ENCODE peak calls at places on chromosome 19, in ten cellular contexts. S is activated naive CD4-positive, alpha-beta T cell treated with anti-CD3 and anti-CD28 coated beads, Interleukin-2, amount 10 ng/mL, durations not matched to agents 7 days and 5 days; D is stimulated activated CD4-positive, alpha-beta T cell treated with anti-CD3 and anti-CD28 coated beads, TNF-alpha, amount 100 ng/mL, for 1 hour; F is astrocyte of the hippocampus; U is fibroblast of lung; E is DMS53; C is kidney glomerular epithelial cell; H is Right ventricle myocardium superior; P is neural crest cell; I is activated naive CD8-positive, alpha-beta T cell treated with anti-CD3 and anti-CD28 coated beads, Interleukin-2, amount 50 U/mL, for 24 hours. B is an unnamed sample.

GRCh38 chr19:660793-661426 is 2.1 kb downstream of the RNF126 start:
- DNase-seq in C (peak), P (no peak), U (no peak), D (no peak), H (no peak), E (no peak), F (no peak), S (no peak), I (no peak), B (no peak)

GRCh38 chr19:58559275-58560006 is 1.0 kb upstream of the UBE2M start:
- DNase-seq in H (peak), P (peak), U (peak), C (no peak), I (peak), E (no peak), S (peak), D (no peak), F (peak), B (peak)

GRCh38 chr19:3536429-3537100 is 2.4 kb upstream of the TEKTIP1 start:
- DNase-seq in U (no peak), E (no peak), C (no peak), D (no peak), F (no peak), H (peak), I (no peak), P (no peak), S (no peak), B (no peak)

GRCh38 chr19:34499155-34499834 is 17.7 kb downstream of the WTIP start:
- DNase-seq in D (no peak), I (no peak), P (no peak), E (no peak), C (no peak), H (no peak), F (no peak), U (no peak), S (no peak), B (no peak)

GRCh38 chr19:15812059-15812722 is 3.3 kb downstream of the OR10H1 start:
- DNase-seq in C (no peak), S (peak), F (no peak), D (peak), U (no peak), E (no peak), P (no peak), I (peak), H (no peak), B (no peak)

GRCh38 chr19:49793561-49793840 is 19.6 kb downstream of the FUZ start:
- DNase-seq in H (no peak), D (no peak), P (no peak), I (peak), F (peak), U (no peak), C (peak), S (no peak), E (peak), B (peak)

GRCh38 chr19:19444694-19445155 is 39.2 kb downstream of the GATAD2A start:
- DNase-seq in I (no peak), D (no peak), H (no peak), P (no peak), U (no peak), S (peak), E (no peak), F (no peak), C (no peak), B (no peak)

GRCh38 chr19:49761625-49762311 is 1.3 kb downstream of the TSKS start:
- DNase-seq in U (peak), E (no peak), S (peak), I (no peak), C (no peak), H (peak), D (no peak), F (no peak), P (no peak), B (no peak)

GRCh38 chr19:1521636-1522035 is 2.2 kb upstream of the PLK5 start:
- DNase-seq in D (no peak), F (peak), I (no peak), U (no peak), P (no peak), C (no peak), S (no peak), H (no peak), E (no peak), B (no peak)

GRCh38 chr19:1001538-1002166 is 1.4 kb downstream of the GRIN3B start:
- DNase-seq in E (peak), H (peak), I (peak), D (peak), S (peak), C (no peak), P (peak), F (peak), U (no peak), B (no peak)

GRCh38 chr19:4023600-4024398 is 16.3 kb downstream of the PIAS4 start:
- DNase-seq in P (no peak), S (no peak), H (peak), C (no peak), I (no peak), U (no peak), E (no peak), D (no peak), F (no peak), B (no peak)

GRCh38 chr19:4676955-4677731 is 7.0 kb upstream of the MYDGF start:
- DNase-seq in P (peak), S (peak), E (peak), F (peak), I (peak), C (no peak), H (no peak), D (no peak), U (peak), B (peak)

GRCh38 chr19:44620667-44621066 is 7.3 kb downstream of the IGSF23 start:
- DNase-seq in E (no peak), P (no peak), I (no peak), F (no peak), D (no peak), C (no peak), H (no peak), U (no peak), S (no peak), B (no peak)

GRCh38 chr19:30473334-30473867 is 101.2 kb downstream of the ZNF536 start:
- DNase-seq in E (no peak), U (no peak), D (no peak), S (no peak), C (no peak), H (no peak), F (no peak), I (no peak), P (no peak), B (no peak)

GRCh38 chr19:16604615-16605014 is 23.4 kb downstream of the MED26 start:
- DNase-seq in C (no peak), H (peak), D (no peak), E (no peak), F (no peak), S (no peak), U (no peak), P (no peak), I (no peak), B (no peak)

GRCh38 chr19:38057954-38058690 is 151.1 kb downstream of the SIPA1L3 start:
- DNase-seq in U (no peak), H (no peak), E (peak), F (no peak), I (no peak), D (no peak), C (peak), S (no peak), P (no peak), B (no peak)

GRCh38 chr19:17358395-17358794 is 18.7 kb downstream of the PLVAP start:
- DNase-seq in D (no peak), E (no peak), P (no peak), H (no peak), S (no peak), F (peak), I (no peak), C (no peak), U (peak), B (peak)

GRCh38 chr19:49977846-49978245 is 16.9 kb upstream of the SIGLEC11 start:
- DNase-seq in C (no peak), F (no peak), E (no peak), S (no peak), P (no peak), I (no peak), U (no peak), H (peak), D (no peak), B (no peak)

GRCh38 chr19:29476528-29476927 is 49.3 kb upstream of the VSTM2B start:
- DNase-seq in H (no peak), P (no peak), E (no peak), C (no peak), I (no peak), U (no peak), D (no peak), F (no peak), S (no peak), B (no peak)

GRCh38 chr19:28694812-28695211 is 518.1 kb downstream of the UQCRFS1 start:
- DNase-seq in C (peak), F (no peak), H (no peak), P (peak), I (no peak), E (no peak), S (no peak), U (no peak), D (no peak), B (no peak)

B was measured in H4.